ENCODE peak calls at places on chromosomes 2 and 18, in five cellular contexts. E is upper lobe of left lung; J is psoas muscle; G is H1; O is CD8-positive, alpha-beta T cell. X is an unnamed sample.

GRCh38 chr2:85159589-85159988 is 26.4 kb downstream of the TCF7L1 start:
- DNase-seq in E (no peak), J (no peak), G (no peak), O (no peak), X (no peak)

GRCh38 chr2:120783371-120783791 is 47.7 kb downstream of the GLI2 start:
- DNase-seq in E (no peak), J (no peak), G (no peak), O (no peak), X (no peak)

GRCh38 chr18:75844102-75844604 is 416.6 kb upstream of the SMIM21 start:
- DNase-seq in E (no peak), J (no peak), G (no peak), O (no peak), X (no peak)

GRCh38 chr2:118185210-118186109 is 97.2 kb downstream of the INSIG2 start:
- DNase-seq in E (peak; percentile 92), J (peak; percentile 80), G (no peak), O (peak; percentile 74), X (peak; percentile 78)

GRCh38 chr2:17780546-17780945 is 26.6 kb downstream of the GEN1 start:
- DNase-seq in E (no peak), J (no peak), G (no peak), O (no peak), X (no peak)

GRCh38 chr2:32008811-32009478 is 1.9 kb downstream of the MEMO1 start:
- DNase-seq in E (no peak), J (no peak), G (no peak), O (peak; percentile 50), X (no peak)

GRCh38 chr2:23916727-23917458 is 10.0 kb downstream of the ATAD2B start:
- DNase-seq in E (no peak), J (no peak), G (no peak), O (no peak), X (no peak)

GRCh38 chr2:14148186-14148585 is 484.3 kb upstream of the LRATD1 start:
- DNase-seq in E (no peak), J (no peak), G (no peak), O (no peak), X (no peak)

GRCh38 chr2:187499941-187500532 is 52.0 kb upstream of the CALCRL start:
- DNase-seq in E (no peak), J (peak; percentile 48), G (no peak), O (no peak), X (no peak)

GRCh38 chr2:159612255-159612901 is 4.0 kb downstream of the BAZ2B start:
- DNase-seq in E (no peak), J (no peak), G (no peak), O (no peak), X (no peak)

GRCh38 chr18:42931501-42931900 is 184.0 kb downstream of the RIT2 start:
- DNase-seq in E (no peak), J (no peak), G (no peak), O (no peak), X (no peak)

GRCh38 chr2:66109419-66109818 is 325.5 kb upstream of the MEIS1 start:
- DNase-seq in E (no peak), J (no peak), G (no peak), O (no peak), X (no peak)

GRCh38 chr2:219327719-219328118 is 4.8 kb downstream of the RESP18 start:
- DNase-seq in E (no peak), J (no peak), G (no peak), O (no peak), X (no peak)

GRCh38 chr2:129903586-129904425 is 75.7 kb upstream of the RAB6C start:
- DNase-seq in E (peak; percentile 62), J (no peak), G (no peak), O (peak; percentile 32), X (peak; percentile 62)

GRCh38 chr18:23752796-23753195 is 63.5 kb downstream of the LAMA3 start:
- DNase-seq in E (no peak), J (no peak), G (no peak), O (no peak), X (no peak)

GRCh38 chr2:100940766-100941645 is 61.1 kb upstream of the RPL31 start:
- DNase-seq in E (peak; percentile 37), J (no peak), G (no peak), O (peak; percentile 45), X (no peak)

GRCh38 chr2:128346291-128346690 is 27.6 kb upstream of the HS6ST1 start:
- DNase-seq in E (peak; percentile 64), J (no peak), G (no peak), O (no peak), X (peak; percentile 61)

GRCh38 chr2:95001117-95001551 is 24.4 kb upstream of the MAL start:
- DNase-seq in E (no peak), J (no peak), G (no peak), O (no peak), X (no peak)

GRCh38 chr2:208098267-208098666 is 26.1 kb downstream of the CRYGD start:
- DNase-seq in E (no peak), J (no peak), G (no peak), O (no peak), X (no peak)

GRCh38 chr2:160566717-160567116 is 73.1 kb upstream of the RBMS1 start:
- DNase-seq in E (no peak), J (no peak), G (no peak), O (no peak), X (no peak)

GRCh38 chr2:3482363-3482821 is 36.9 kb downstream of the ADI1 start:
- DNase-seq in E (no peak), J (peak; percentile 46), G (no peak), O (no peak), X (no peak)

GRCh38 chr2:136363921-136364320 is 246.0 kb upstream of the CXCR4 start:
- DNase-seq in E (no peak), J (no peak), G (no peak), O (no peak), X (no peak)

GRCh38 chr18:52152036-52152435 is 188.0 kb upstream of the DCC start:
- DNase-seq in E (no peak), J (no peak), G (no peak), O (no peak), X (no peak)

GRCh38 chr2:100321181-100321880 is 970 bp downstream of the LONRF2 start:
- DNase-seq in E (peak; percentile 90), J (peak; percentile 67), G (no peak), O (no peak), X (no peak)

DNA sequence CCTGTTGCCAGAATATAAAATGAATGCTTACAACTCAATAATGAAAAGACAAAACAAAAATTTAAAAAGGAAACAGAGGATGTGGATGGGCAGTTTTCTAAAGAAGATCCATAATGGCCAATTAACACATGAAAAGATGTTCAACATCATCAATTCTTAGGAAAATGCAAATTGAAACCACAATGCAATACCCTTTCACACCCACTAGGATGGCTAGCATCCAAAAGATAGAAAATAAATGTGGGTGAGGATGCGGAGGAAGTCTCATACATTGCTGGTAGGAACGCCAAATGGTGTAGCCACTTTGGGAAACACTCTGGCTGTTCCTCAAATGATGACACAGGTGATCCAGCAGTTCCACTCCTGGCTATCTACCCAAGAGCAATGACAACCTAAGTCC is 130.5 kb downstream of the TNS1 start:
- DNase-seq in E (no peak), J (no peak), G (no peak), O (no peak), X (no peak)
- TF ChIP-seq CTCF in E (no peak), J (no peak), G (no peak), O (no peak), X (no peak)

DNA sequence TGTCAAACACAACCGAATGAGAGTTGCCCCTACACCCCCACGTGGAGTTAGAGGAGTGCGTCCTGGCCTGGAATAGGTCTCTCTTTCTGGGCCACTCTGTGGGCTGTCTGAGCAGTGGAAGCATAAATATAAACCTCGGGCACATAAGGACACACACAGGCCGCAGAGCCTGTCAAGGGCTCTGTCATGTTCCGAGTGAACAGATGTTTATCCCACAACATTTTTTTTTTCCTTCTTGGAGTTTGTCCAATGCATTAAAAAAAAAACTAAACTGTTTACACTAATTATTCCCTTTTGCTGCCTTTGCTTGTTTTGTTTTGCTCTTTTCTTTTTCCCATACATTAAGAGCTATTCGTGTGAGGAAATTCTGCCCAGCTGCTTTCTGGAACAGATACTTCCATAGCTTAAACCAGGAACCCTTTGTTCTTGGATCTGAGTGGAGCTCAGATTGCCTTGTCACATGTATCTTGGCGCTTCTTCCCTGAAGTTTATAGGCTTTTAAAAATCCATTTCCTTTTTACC is 228.3 kb upstream of the FOSL2 start:
- DNase-seq in E (no peak), J (peak; percentile 78), G (no peak), O (no peak), X (no peak)
- H3K27ac ChIP-seq in E (peak overlapping the region; percentile 39), J (peak overlapping the region; percentile 84), G (no peak overlapping the region), O (no peak overlapping the region), X (no peak overlapping the region)

GRCh38 chr2:70977605-70978205 is 725 bp upstream of the ANKRD53 start:
- DNase-seq in E (no peak), J (no peak), G (no peak), O (peak; percentile 49), X (peak; percentile 83)
- H3K4me3 ChIP-seq in E (peak overlapping the region; percentile 56), J (peak overlapping the region; percentile 67), G (peak overlapping the region; percentile 70), O (peak overlapping the region; percentile 59), X (peak overlapping the region; percentile 75)

GRCh38 chr18:49768051-49768391 is 45.3 kb downstream of the ACAA2 start:
- DNase-seq in E (no peak), J (peak; percentile 61), G (peak; percentile 69), O (no peak), X (no peak)
- TF ChIP-seq CTCF in E (peak; percentile 32), J (peak; percentile 48), G (peak; percentile 88), O (no peak), X (no peak)

GRCh38 chr2:26752636-26753035 is 11.4 kb upstream of the SLC35F6 start:
- DNase-seq in E (no peak), J (no peak), G (no peak), O (no peak), X (no peak)

GRCh38 chr2:26757873-26758789 is 6.0 kb upstream of the SLC35F6 start:
- DNase-seq in E (no peak), J (no peak), G (no peak), O (no peak), X (no peak)

GRCh38 chr2:26756337-26756736 is 7.7 kb upstream of the SLC35F6 start:
- DNase-seq in E (no peak), J (no peak), G (no peak), O (no peak), X (no peak)

GRCh38 chr2:26754539-26754938 is 9.5 kb upstream of the SLC35F6 start:
- DNase-seq in E (no peak), J (no peak), G (no peak), O (no peak), X (no peak)

GRCh38 chr2:26754972-26755670 is 9.0 kb upstream of the SLC35F6 start:
- DNase-seq in E (no peak), J (no peak), G (no peak), O (no peak), X (no peak)
- H3K27ac ChIP-seq in E (no peak overlapping the region), J (no peak overlapping the region), G (no peak overlapping the region), O (no peak overlapping the region), X (no peak overlapping the region)

DNA sequence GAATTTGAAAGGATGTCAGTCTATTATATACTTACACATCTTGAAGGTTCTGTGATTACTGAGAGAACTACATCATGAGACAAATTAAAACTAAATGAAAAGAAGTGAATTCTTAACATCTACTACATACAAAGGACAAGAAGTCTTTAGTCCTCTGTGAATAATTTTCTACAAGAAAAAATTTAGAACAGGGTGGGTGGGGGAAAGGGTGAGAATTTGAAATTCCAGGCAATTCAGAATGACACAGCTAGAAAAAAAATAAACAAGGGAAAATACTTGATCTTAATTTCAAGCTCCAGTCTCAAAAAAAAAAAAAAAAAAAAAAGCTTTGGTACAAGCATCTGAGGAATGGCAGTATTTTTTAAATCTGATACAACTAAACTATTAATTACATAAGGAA is 15.5 kb downstream of the CUL3 start:
- DNase-seq in E (no peak), J (no peak), G (no peak), O (no peak), X (no peak)
- H3K4me3 ChIP-seq in E (no peak overlapping the region), J (no peak overlapping the region), G (no peak overlapping the region), O (no peak overlapping the region), X (no peak overlapping the region)

GRCh38 chr2:134466141-134466540 is 212.3 kb downstream of the MGAT5 start:
- DNase-seq in E (no peak), J (no peak), G (no peak), O (peak; percentile 50), X (no peak)
- TF ChIP-seq CTCF in E (no peak), J (no peak), G (peak; percentile 34), O (no peak), X (no peak)

X was measured in coronary artery.